ENCODE peak calls at places on chromosome 5, in eight cellular contexts. W is fibroblast of lung; Y is T-cell; M is stimulated activated naive CD8-positive, alpha-beta T cell treated with anti-CD3 and anti-CD28 coated beads, Interleukin-15, Interleukin-2, amounts not matched to agents 100 U/mL and 50 U/mL, for 24 hours; U is OCI-LY7; L is brain microvascular endothelial cell; S is upper lobe of right lung; I is HEK293T. R is an unnamed sample.

GRCh38 chr5:179805070-179805528 is 1.6 kb downstream of the MGAT4B start:
- DNase-seq in Y (no peak), M (no peak), U (no peak), L (no peak), I (no peak), S (peak; percentile 67), W (no peak), R (no peak)

GRCh38 chr5:76273491-76273890 is 129.6 kb upstream of the IQGAP2 start:
- DNase-seq in Y (no peak), S (no peak), L (no peak), M (no peak), U (no peak), W (no peak), I (no peak), R (peak; percentile 86)

GRCh38 chr5:177984565-177985166 is 11.4 kb downstream of the PROP1 start:
- DNase-seq in W (peak; percentile 6), Y (no peak), S (no peak), I (no peak), U (no peak), L (no peak), M (no peak), R (peak; percentile 3)

GRCh38 chr5:170963521-170963920 is 101.7 kb downstream of the RANBP17 start:
- DNase-seq in Y (no peak), W (no peak), U (no peak), M (no peak), I (no peak), L (peak; percentile 52), S (no peak), R (peak; percentile 0)

GRCh38 chr5:875931-876330 is 16.7 kb downstream of the BRD9 start:
- DNase-seq in W (no peak), I (no peak), M (no peak), U (no peak), S (no peak), L (no peak), Y (no peak), R (no peak)

GRCh38 chr5:147452137-147452838 is 57.6 kb downstream of the DPYSL3 start:
- DNase-seq in U (no peak), S (no peak), I (no peak), W (peak; percentile 43), L (no peak), Y (no peak), M (no peak), R (no peak)

GRCh38 chr5:1053391-1054017 is 44.9 kb downstream of the NKD2 start:
- DNase-seq in S (no peak), Y (no peak), U (no peak), I (no peak), W (no peak), L (no peak), M (no peak), R (no peak)

GRCh38 chr5:80408475-80408875 is 611 bp downstream of the ZFYVE16 start:
- DNase-seq in W (peak; percentile 61), Y (peak; percentile 20), S (peak; percentile 86), M (peak; percentile 63), L (peak; percentile 30), U (no peak), I (peak; percentile 69), R (peak; percentile 86)

GRCh38 chr5:71891856-71892255 is 172.8 kb downstream of the CARTPT start:
- DNase-seq in L (peak; percentile 38), S (no peak), I (no peak), Y (no peak), M (no peak), U (no peak), W (peak; percentile 63), R (no peak)

GRCh38 chr5:17129093-17129492 is 88.3 kb upstream of the BASP1 start:
- DNase-seq in W (peak; percentile 35), Y (no peak), U (no peak), M (no peak), L (peak; percentile 79), S (no peak), I (no peak), R (no peak)

GRCh38 chr5:34586117-34586885 is 69.8 kb upstream of the RAI14 start:
- DNase-seq in S (no peak), Y (no peak), I (no peak), U (no peak), L (peak; percentile 91), M (no peak), W (peak; percentile 95), R (peak; percentile 32)

GRCh38 chr5:1897386-1897785 is 14.7 kb upstream of the IRX4 start:
- DNase-seq in L (no peak), M (no peak), Y (no peak), S (no peak), U (no peak), I (no peak), W (no peak), R (no peak)

GRCh38 chr5:149892594-149892993 is 52.0 kb downstream of the PDE6A start:
- DNase-seq in Y (no peak), I (no peak), S (no peak), W (no peak), M (no peak), L (no peak), U (no peak), R (no peak)

GRCh38 chr5:54769072-54769471 is 216.3 kb downstream of the ESM1 start:
- DNase-seq in U (peak; percentile 7), M (no peak), I (no peak), L (no peak), Y (no peak), W (no peak), S (no peak), R (no peak)

GRCh38 chr5:41772071-41772470 is 98.2 kb downstream of the OXCT1 start:
- DNase-seq in S (no peak), U (no peak), L (no peak), Y (no peak), I (no peak), W (no peak), M (no peak), R (no peak)

GRCh38 chr5:32264954-32265572 is 47.7 kb downstream of the MTMR12 start:
- DNase-seq in U (no peak), M (no peak), S (no peak), I (no peak), W (no peak), Y (no peak), L (no peak), R (no peak)

GRCh38 chr5:916441-917293 is 24.0 kb downstream of the TRIP13 start:
- DNase-seq in W (no peak), M (no peak), Y (no peak), U (no peak), L (no peak), I (no peak), S (no peak), R (no peak)

GRCh38 chr5:98927988-98928801 is 612 bp downstream of the CHD1 start:
- DNase-seq in I (peak; percentile 56), L (peak; percentile 26), W (peak; percentile 65), U (peak; percentile 32), M (peak; percentile 67), Y (peak; percentile 21), S (peak; percentile 93), R (peak; percentile 77)

GRCh38 chr5:173567548-173567947 is 48.9 kb downstream of the BOD1 start:
- DNase-seq in Y (no peak), S (no peak), L (peak; percentile 33), M (no peak), I (no peak), W (peak; percentile 27), U (no peak), R (no peak)

GRCh38 chr5:179304466-179304865 is 40.8 kb downstream of the ADAMTS2 start:
- DNase-seq in S (no peak), L (peak; percentile 71), M (no peak), U (no peak), I (no peak), W (peak; percentile 84), Y (no peak), R (no peak)